ENCODE peak calls at places on chromosomes 16 and 17, in eight cellular contexts. One of them, this sample, is unnamed.

GRCh38 chr16:26643519-26643918 is 423.2 kb upstream of the C16orf82 start:
- ATAC-seq in HCT116: no peak
- ATAC-seq in K562: no peak
- ATAC-seq in Panc1: no peak
- ATAC-seq in upper lobe of left lung: no peak
- ATAC-seq in GM23338: no peak
- ATAC-seq in HepG2: no peak
- ATAC-seq in GM12878: no peak
- ATAC-seq in this sample: no peak

GRCh38 chr16:78990309-78990701 is 610.2 kb downstream of the MAF start:
- ATAC-seq in HCT116: no peak
- ATAC-seq in K562: no peak
- ATAC-seq in Panc1: no peak
- ATAC-seq in upper lobe of left lung: no peak
- ATAC-seq in GM23338: no peak
- ATAC-seq in HepG2: no peak
- ATAC-seq in GM12878: peak
- ATAC-seq in this sample: no peak

GRCh38 chr16:35186045-35186759 is 1726.8 kb downstream of the TP53TG3F start:
- ATAC-seq in HCT116: no peak
- ATAC-seq in K562: no peak
- ATAC-seq in Panc1: no peak
- ATAC-seq in upper lobe of left lung: no peak
- ATAC-seq in GM23338: no peak
- ATAC-seq in HepG2: no peak
- ATAC-seq in GM12878: no peak
- ATAC-seq in this sample: no peak

GRCh38 chr16:10504404-10504885 is 76.0 kb downstream of the EMP2 start:
- ATAC-seq in HCT116: no peak
- ATAC-seq in K562: no peak
- ATAC-seq in Panc1: no peak
- ATAC-seq in upper lobe of left lung: peak
- ATAC-seq in GM23338: peak
- ATAC-seq in HepG2: no peak
- ATAC-seq in GM12878: no peak
- ATAC-seq in this sample: no peak

GRCh38 chr16:55272787-55273186 is 51.2 kb upstream of the IRX6 start:
- ATAC-seq in HCT116: no peak
- ATAC-seq in K562: no peak
- ATAC-seq in Panc1: no peak
- ATAC-seq in upper lobe of left lung: no peak
- ATAC-seq in GM23338: no peak
- ATAC-seq in HepG2: no peak
- ATAC-seq in GM12878: no peak
- ATAC-seq in this sample: no peak

GRCh38 chr16:55572439-55572838 is 6.0 kb downstream of the CAPNS2 start:
- ATAC-seq in HCT116: no peak
- ATAC-seq in K562: peak
- ATAC-seq in Panc1: no peak
- ATAC-seq in upper lobe of left lung: no peak
- ATAC-seq in GM23338: no peak
- ATAC-seq in HepG2: no peak
- ATAC-seq in GM12878: no peak
- ATAC-seq in this sample: no peak

GRCh38 chr16:2507679-2508064 is 6.1 kb upstream of the ATP6V0C start:
- ATAC-seq in HCT116: no peak
- ATAC-seq in K562: no peak
- ATAC-seq in Panc1: no peak
- ATAC-seq in upper lobe of left lung: peak
- ATAC-seq in GM23338: no peak
- ATAC-seq in HepG2: no peak
- ATAC-seq in GM12878: peak
- ATAC-seq in this sample: peak

GRCh38 chr17:73625975-73626706 is 18.1 kb downstream of the SDK2 start:
- ATAC-seq in HCT116: no peak
- ATAC-seq in K562: no peak
- ATAC-seq in Panc1: no peak
- ATAC-seq in upper lobe of left lung: no peak
- ATAC-seq in GM23338: peak
- ATAC-seq in HepG2: no peak
- ATAC-seq in GM12878: no peak
- ATAC-seq in this sample: no peak

GRCh38 chr17:67044940-67045339 is 586 bp downstream of the CACNG1 start:
- ATAC-seq in HCT116: no peak
- ATAC-seq in K562: no peak
- ATAC-seq in Panc1: peak
- ATAC-seq in upper lobe of left lung: no peak
- ATAC-seq in GM23338: peak
- ATAC-seq in HepG2: peak
- ATAC-seq in GM12878: no peak
- ATAC-seq in this sample: no peak

GRCh38 chr17:78172284-78173024 is 4.1 kb downstream of the SYNGR2 start:
- ATAC-seq in HCT116: peak
- ATAC-seq in K562: no peak
- ATAC-seq in Panc1: peak
- ATAC-seq in upper lobe of left lung: no peak
- ATAC-seq in GM23338: peak
- ATAC-seq in HepG2: no peak
- ATAC-seq in GM12878: peak
- ATAC-seq in this sample: peak

GRCh38 chr16:2366660-2367309 is 26.3 kb upstream of the ABCA3 start:
- ATAC-seq in HCT116: no peak
- ATAC-seq in K562: no peak
- ATAC-seq in Panc1: no peak
- ATAC-seq in upper lobe of left lung: no peak
- ATAC-seq in GM23338: no peak
- ATAC-seq in HepG2: no peak
- ATAC-seq in GM12878: peak
- ATAC-seq in this sample: no peak

GRCh38 chr17:68061512-68062313 is 26.2 kb downstream of the KPNA2 start:
- ATAC-seq in HCT116: peak
- ATAC-seq in K562: peak
- ATAC-seq in Panc1: no peak
- ATAC-seq in upper lobe of left lung: no peak
- ATAC-seq in GM23338: no peak
- ATAC-seq in HepG2: peak
- ATAC-seq in GM12878: peak
- ATAC-seq in this sample: no peak

GRCh38 chr16:85881436-85881835 is 17.5 kb upstream of the IRF8 start:
- ATAC-seq in HCT116: no peak
- ATAC-seq in K562: no peak
- ATAC-seq in Panc1: no peak
- ATAC-seq in upper lobe of left lung: no peak
- ATAC-seq in GM23338: no peak
- ATAC-seq in HepG2: no peak
- ATAC-seq in GM12878: no peak
- ATAC-seq in this sample: no peak

GRCh38 chr17:29178750-29179231 is 1.4 kb downstream of the MYO18A start:
- ATAC-seq in HCT116: no peak
- ATAC-seq in K562: peak
- ATAC-seq in Panc1: peak
- ATAC-seq in upper lobe of left lung: peak
- ATAC-seq in GM23338: peak
- ATAC-seq in HepG2: peak
- ATAC-seq in GM12878: no peak
- ATAC-seq in this sample: no peak

GRCh38 chr17:29177541-29177870 is 2.7 kb downstream of the MYO18A start:
- ATAC-seq in HCT116: no peak
- ATAC-seq in K562: no peak
- ATAC-seq in Panc1: no peak
- ATAC-seq in upper lobe of left lung: no peak
- ATAC-seq in GM23338: no peak
- ATAC-seq in HepG2: no peak
- ATAC-seq in GM12878: no peak
- ATAC-seq in this sample: no peak

GRCh38 chr17:29175349-29175748 is 4.8 kb downstream of the MYO18A start:
- ATAC-seq in HCT116: no peak
- ATAC-seq in K562: no peak
- ATAC-seq in Panc1: no peak
- ATAC-seq in upper lobe of left lung: no peak
- ATAC-seq in GM23338: no peak
- ATAC-seq in HepG2: no peak
- ATAC-seq in GM12878: no peak
- ATAC-seq in this sample: no peak

GRCh38 chr17:29177871-29178749 is 2.1 kb downstream of the MYO18A start:
- ATAC-seq in HCT116: no peak
- ATAC-seq in K562: peak
- ATAC-seq in Panc1: no peak
- ATAC-seq in upper lobe of left lung: peak
- ATAC-seq in GM23338: no peak
- ATAC-seq in HepG2: peak
- ATAC-seq in GM12878: no peak
- ATAC-seq in this sample: no peak

DNA sequence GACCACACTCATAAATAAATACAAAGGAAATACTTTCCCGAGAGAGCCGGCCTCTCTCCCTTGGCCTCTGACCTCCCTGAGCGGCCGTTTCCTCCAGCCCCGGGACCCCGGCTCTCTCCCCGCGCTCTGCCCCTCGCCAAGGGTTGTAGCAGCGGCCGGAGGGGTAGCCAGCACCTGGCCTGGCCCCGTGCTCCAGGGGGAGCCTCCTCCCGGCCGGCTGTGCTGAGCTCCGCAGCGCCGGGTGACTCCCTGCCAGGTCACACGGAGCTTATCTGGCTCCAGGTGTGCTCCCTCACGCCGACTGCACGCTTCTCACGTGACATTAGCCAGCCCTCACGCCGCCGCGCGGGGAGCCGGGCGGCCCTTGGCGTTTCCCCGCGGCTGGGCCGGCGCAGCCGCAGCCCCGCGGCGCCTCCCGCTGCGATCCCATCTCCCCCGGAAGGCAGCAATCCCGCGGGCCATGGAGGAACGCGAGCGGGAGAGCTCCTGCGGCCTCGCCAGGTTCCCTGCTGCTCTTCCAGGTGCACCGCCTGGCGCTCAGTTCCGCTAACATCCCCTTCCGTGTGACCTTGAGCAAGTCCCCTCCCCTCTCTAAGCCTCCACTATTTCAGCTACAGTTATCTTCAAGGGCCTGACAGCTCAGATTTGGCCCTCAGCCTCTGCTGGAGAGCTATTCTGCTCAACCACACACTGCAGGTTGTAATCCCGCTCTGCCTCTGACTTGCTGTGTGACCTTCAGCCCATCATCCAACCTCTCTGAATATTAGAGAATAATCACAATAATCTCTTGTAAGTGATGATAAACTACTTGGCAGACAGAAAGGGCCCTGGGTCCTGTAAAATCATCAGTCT is 3.5 kb downstream of the MYO18A start:
- ATAC-seq in HCT116: peak
- ATAC-seq in K562: peak
- ATAC-seq in Panc1: peak
- ATAC-seq in upper lobe of left lung: peak
- ATAC-seq in GM23338: peak
- ATAC-seq in HepG2: peak
- ATAC-seq in GM12878: peak
- ATAC-seq in this sample: peak
- TF ChIP-seq POLR2AphosphoS5 in HCT116: peak
- TF ChIP-seq POLR2AphosphoS5 in K562: peak
- TF ChIP-seq POLR2AphosphoS5 in Panc1: peak
- TF ChIP-seq POLR2AphosphoS5 in upper lobe of left lung: peak
- TF ChIP-seq POLR2AphosphoS5 in GM23338: peak
- TF ChIP-seq POLR2AphosphoS5 in HepG2: peak
- TF ChIP-seq POLR2AphosphoS5 in GM12878: no peak
- TF ChIP-seq POLR2AphosphoS5 in this sample: peak

GRCh38 chr16:16020291-16020690 is 70.9 kb downstream of the ABCC1 start:
- ATAC-seq in HCT116: no peak
- ATAC-seq in K562: no peak
- ATAC-seq in Panc1: no peak
- ATAC-seq in upper lobe of left lung: no peak
- ATAC-seq in GM23338: no peak
- ATAC-seq in HepG2: no peak
- ATAC-seq in GM12878: no peak
- ATAC-seq in this sample: no peak
- H3K4me3 ChIP-seq in HCT116: no peak
- H3K4me3 ChIP-seq in K562: no peak
- H3K4me3 ChIP-seq in Panc1: no peak
- H3K4me3 ChIP-seq in upper lobe of left lung: no peak
- H3K4me3 ChIP-seq in GM23338: no peak
- H3K4me3 ChIP-seq in HepG2: no peak
- H3K4me3 ChIP-seq in GM12878: no peak
- H3K4me3 ChIP-seq in this sample: no peak

DNA sequence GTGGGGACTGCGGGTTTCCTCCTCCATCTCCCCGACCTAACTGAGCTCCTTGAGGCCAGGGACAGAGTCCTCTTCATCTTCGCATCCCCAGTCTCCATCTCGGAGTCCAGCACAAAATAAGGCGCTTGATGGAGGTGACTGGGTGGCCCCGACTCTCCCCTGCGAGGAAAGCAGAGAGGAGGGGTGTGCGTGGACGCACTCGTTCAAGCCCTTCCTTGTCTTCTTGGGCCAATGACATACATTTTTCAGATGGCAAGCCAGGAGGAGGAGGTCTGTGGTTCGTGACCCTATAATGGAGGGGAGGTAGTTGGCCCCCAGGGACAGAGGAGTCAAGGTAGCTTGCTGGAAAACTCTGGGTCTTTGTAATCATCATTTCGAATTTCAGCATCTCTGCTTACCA is 17.2 kb downstream of the CRISPLD2 start:
- ATAC-seq in HCT116: no peak
- ATAC-seq in K562: no peak
- ATAC-seq in Panc1: no peak
- ATAC-seq in upper lobe of left lung: no peak
- ATAC-seq in GM23338: no peak
- ATAC-seq in HepG2: no peak
- ATAC-seq in GM12878: no peak
- ATAC-seq in this sample: no peak
- H3K27ac ChIP-seq in HCT116: no peak
- H3K27ac ChIP-seq in K562: no peak
- H3K27ac ChIP-seq in Panc1: peak
- H3K27ac ChIP-seq in upper lobe of left lung: no peak
- H3K27ac ChIP-seq in GM23338: no peak
- H3K27ac ChIP-seq in HepG2: no peak
- H3K27ac ChIP-seq in GM12878: no peak
- H3K27ac ChIP-seq in this sample: peak

DNA sequence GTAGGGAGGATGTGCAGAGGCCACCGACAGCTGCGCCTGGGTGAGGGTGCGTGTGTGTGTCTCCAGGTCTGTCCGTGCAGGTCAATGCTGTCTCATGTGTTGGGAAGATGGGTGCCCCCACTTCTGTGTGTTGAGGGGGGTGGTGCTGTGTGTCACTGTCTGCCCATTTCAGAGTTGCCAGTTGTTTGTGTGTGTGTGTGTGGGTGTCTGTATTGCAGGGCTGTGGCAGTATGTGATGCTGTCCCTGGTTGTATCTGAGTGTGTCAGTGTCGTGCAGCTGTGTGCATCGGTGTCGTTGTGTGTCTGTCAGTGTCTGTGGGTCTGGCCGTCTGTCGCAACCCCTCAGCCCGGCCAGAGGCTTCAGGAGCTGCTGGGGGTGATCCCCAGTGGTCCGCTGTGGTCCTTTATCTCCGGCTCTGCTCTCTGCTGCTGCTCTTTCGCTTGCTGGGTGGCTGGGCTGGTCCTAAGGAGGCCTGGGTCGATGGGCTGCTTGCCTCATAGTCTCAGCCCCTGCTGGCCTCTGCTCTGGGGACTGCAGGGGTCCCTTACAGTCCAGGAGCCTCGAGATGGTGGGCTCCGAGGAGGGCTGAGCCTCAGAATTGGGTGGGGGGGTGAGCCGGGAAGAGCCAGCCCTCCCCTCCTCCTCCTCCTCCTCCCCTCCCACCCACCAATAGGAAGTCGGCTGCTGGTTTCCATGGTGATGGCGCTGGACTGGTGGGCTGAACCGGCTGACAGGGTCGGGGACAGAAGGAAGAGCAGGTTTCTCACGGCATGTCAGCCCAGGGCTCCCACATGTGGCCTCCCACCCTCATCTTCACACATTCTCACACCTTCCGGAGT is at the start of gene TSPOAP1:
- ATAC-seq in HCT116: no peak
- ATAC-seq in K562: peak
- ATAC-seq in Panc1: no peak
- ATAC-seq in upper lobe of left lung: no peak
- ATAC-seq in GM23338: peak
- ATAC-seq in HepG2: no peak
- ATAC-seq in GM12878: peak
- ATAC-seq in this sample: no peak
- TF ChIP-seq POLR2AphosphoS5 in HCT116: no peak
- TF ChIP-seq POLR2AphosphoS5 in K562: peak
- TF ChIP-seq POLR2AphosphoS5 in Panc1: no peak
- TF ChIP-seq POLR2AphosphoS5 in upper lobe of left lung: no peak
- TF ChIP-seq POLR2AphosphoS5 in GM23338: no peak
- TF ChIP-seq POLR2AphosphoS5 in HepG2: no peak
- TF ChIP-seq POLR2AphosphoS5 in GM12878: peak
- TF ChIP-seq POLR2AphosphoS5 in this sample: no peak

This sample was measured in gastroesophageal sphincter.